ENCODE peak calls at places on chromosome 6, in ten cellular contexts. F is ureter; W is stimulated activated CD4-positive, alpha-beta T cell treated with anti-CD3 and anti-CD28 coated beads, TNF-alpha, amount 100 ng/mL, for 4 hours; Q is SW480; Y is AG20443; I is heart left ventricle; N is activated gamma-delta T cell treated with Interleukin-2 at 50 U/mL for 16 hours; S is WTC11; G is transverse colon; R is GM18507. K is an unnamed sample.

GRCh38 chr6:149364558-149364957 is 35.5 kb upstream of the SUMO4 start:
- DNase-seq in Q (no peak), I (no peak), R (no peak), Y (no peak), G (no peak), S (no peak), W (no peak), N (no peak), F (no peak), K (no peak)

GRCh38 chr6:44416103-44416502 is 28.6 kb downstream of the CDC5L start:
- DNase-seq in I (no peak), Q (no peak), S (no peak), W (no peak), F (no peak), Y (peak), N (no peak), R (no peak), G (no peak), K (no peak)

GRCh38 chr6:18585032-18585573 is 198.0 kb downstream of the RNF144B start:
- DNase-seq in N (no peak), Q (peak), R (no peak), W (no peak), G (peak), I (no peak), F (peak), Y (peak), S (no peak), K (no peak)

GRCh38 chr6:1930356-1930755 is 315.0 kb downstream of the GMDS start:
- DNase-seq in I (no peak), S (no peak), W (no peak), N (no peak), Q (no peak), F (no peak), Y (no peak), R (no peak), G (no peak), K (no peak)

GRCh38 chr6:7528565-7528964 is 12.9 kb upstream of the DSP start:
- DNase-seq in N (no peak), W (no peak), G (no peak), R (no peak), Q (no peak), I (no peak), S (no peak), Y (peak), F (no peak), K (no peak)

GRCh38 chr6:56593801-56594318 is 48.8 kb downstream of the DST start:
- DNase-seq in Q (no peak), W (no peak), N (no peak), I (no peak), F (no peak), R (peak), S (no peak), G (no peak), Y (peak), K (no peak)

GRCh38 chr6:42118162-42119001 is 24.0 kb downstream of the C6orf132 start:
- DNase-seq in S (no peak), I (no peak), R (no peak), Q (peak), N (no peak), G (peak), W (no peak), Y (peak), F (peak), K (no peak)

GRCh38 chr6:6293317-6293716 is 27.1 kb downstream of the F13A1 start:
- DNase-seq in Y (no peak), Q (no peak), S (peak), W (no peak), R (no peak), G (no peak), I (no peak), F (no peak), N (no peak), K (no peak)

GRCh38 chr6:53603381-53604121 is 58.6 kb upstream of the GCLC start:
- DNase-seq in N (no peak), R (no peak), G (no peak), W (no peak), Y (no peak), F (no peak), S (no peak), Q (no peak), I (no peak), K (no peak)

GRCh38 chr6:6685249-6685667 is 96.7 kb downstream of the LY86 start:
- DNase-seq in Q (no peak), G (no peak), R (no peak), N (no peak), W (no peak), I (no peak), S (no peak), F (no peak), Y (no peak), K (no peak)

GRCh38 chr6:147468634-147469033 is 39.9 kb upstream of the SAMD5 start:
- DNase-seq in G (no peak), I (no peak), Q (no peak), S (peak), N (no peak), Y (no peak), W (no peak), F (no peak), R (no peak), K (no peak)

GRCh38 chr6:39812853-39813533 is 20.8 kb downstream of the DAAM2 start:
- DNase-seq in Q (peak), R (peak), F (no peak), N (no peak), G (no peak), Y (peak), W (no peak), S (no peak), I (no peak), K (no peak)

GRCh38 chr6:24667378-24667803 is 514 bp downstream of the ACOT13 start:
- DNase-seq in W (no peak), Y (peak), S (no peak), F (no peak), Q (no peak), R (no peak), N (no peak), I (no peak), G (peak), K (no peak)

GRCh38 chr6:169824848-169825557 is 73.6 kb downstream of the ERMARD start:
- DNase-seq in G (no peak), R (no peak), Y (no peak), I (no peak), W (no peak), N (no peak), Q (no peak), S (no peak), F (no peak), K (no peak)

GRCh38 chr6:144055121-144055931 is 40.0 kb downstream of the SF3B5 start:
- DNase-seq in F (no peak), Y (no peak), S (no peak), G (no peak), I (no peak), N (peak), R (no peak), W (peak), Q (peak), K (no peak)

GRCh38 chr6:31702421-31702818 is 704 bp downstream of the ABHD16A start:
- DNase-seq in R (no peak), S (no peak), Q (no peak), Y (no peak), I (no peak), F (no peak), G (no peak), N (no peak), W (no peak), K (no peak)

GRCh38 chr6:17813561-17813960 is 106.8 kb upstream of the NUP153 start:
- DNase-seq in Q (no peak), G (no peak), W (no peak), I (no peak), S (no peak), R (no peak), N (no peak), Y (no peak), F (no peak), K (no peak)

GRCh38 chr6:129567374-129567773 is 142.6 kb downstream of the ARHGAP18 start:
- DNase-seq in G (no peak), I (no peak), W (no peak), N (no peak), F (no peak), Q (no peak), Y (no peak), S (peak), R (no peak), K (no peak)

GRCh38 chr6:54876871-54877270 is 30.3 kb downstream of the FAM83B start:
- DNase-seq in F (no peak), Q (no peak), Y (no peak), R (no peak), W (no peak), G (no peak), S (no peak), I (no peak), N (no peak), K (no peak)

GRCh38 chr6:136466789-136467585 is 83.2 kb downstream of the MAP7 start:
- DNase-seq in N (no peak), I (no peak), Y (no peak), Q (no peak), G (no peak), F (no peak), S (no peak), R (no peak), W (no peak), K (no peak)

GRCh38 chr6:116847234-116847633 is 18.4 kb upstream of the GPRC6A start:
- DNase-seq in N (no peak), W (no peak), G (no peak), R (no peak), S (no peak), Q (peak), F (no peak), I (no peak), Y (peak), K (no peak)

GRCh38 chr6:69138173-69138572 is 503.1 kb downstream of the ADGRB3 start:
- DNase-seq in Q (no peak), W (no peak), R (no peak), G (no peak), Y (no peak), S (no peak), N (no peak), F (no peak), I (no peak), K (no peak)

GRCh38 chr6:52694404-52694803 is 23.5 kb downstream of the TMEM14A start:
- DNase-seq in S (no peak), Q (no peak), R (no peak), Y (no peak), N (no peak), G (no peak), I (no peak), F (no peak), W (no peak), K (no peak)

GRCh38 chr6:4647414-4648365 is 128.5 kb upstream of the CDYL start:
- DNase-seq in Y (peak), S (peak), F (peak), Q (peak), W (no peak), I (peak), G (peak), N (no peak), R (no peak), K (no peak)

GRCh38 chr6:104505838-104506237 is 353.9 kb downstream of the HACE1 start:
- DNase-seq in R (no peak), N (no peak), W (no peak), S (no peak), G (no peak), F (no peak), Q (no peak), Y (no peak), I (no peak), K (no peak)

GRCh38 chr6:159693128-159693893 is at the start of gene SOD2:
- DNase-seq in F (peak), S (peak), R (peak), Y (peak), N (peak), W (peak), Q (peak), G (peak), I (peak), K (peak)

K was measured in stimulated activated CD8-positive, alpha-beta memory T cell treated with anti-CD3 and anti-CD28 coated beads, Interleukin-12 subunit alpha, Interleukin-12 subunit beta, amount 100 ng/mL, for 4 hours.